ENCODE peak calls at places on chromosomes 4 and X, in seven cellular contexts. W, L, H, B, T, Y and V are unnamed samples.

GRCh38 chrX:11724122-11725017 is 33.7 kb upstream of the MSL3 start:
- DNase-seq in B (peak), Y (no peak), T (no peak), L (peak), W (peak), H (no peak), V (no peak)

GRCh38 chrX:10165580-10166247 is 8.9 kb downstream of the CLCN4 start:
- DNase-seq in B (no peak), T (no peak), Y (no peak), H (no peak), W (peak), L (no peak), V (no peak)

GRCh38 chr4:103272174-103272573 is 74.0 kb upstream of the CENPE start:
- DNase-seq in H (no peak), B (no peak), Y (no peak), L (no peak), W (no peak), T (no peak), V (no peak)

GRCh38 chrX:51694254-51694653 is 11.6 kb upstream of the CENPVL2 start:
- DNase-seq in T (peak), H (no peak), L (no peak), B (no peak), W (no peak), Y (no peak), V (no peak)

GRCh38 chrX:140715787-140716186 is 6.2 kb downstream of the LINC00632 start:
- DNase-seq in H (no peak), Y (no peak), L (no peak), T (no peak), B (no peak), W (peak), V (no peak)

GRCh38 chr4:156941940-156942548 is 29.6 kb downstream of the PDGFC start:
- DNase-seq in B (peak), W (peak), L (no peak), Y (no peak), T (no peak), H (no peak), V (peak)

GRCh38 chr4:2298548-2298991 is 36.7 kb upstream of the MXD4 start:
- DNase-seq in L (peak), W (no peak), H (no peak), Y (no peak), T (no peak), B (no peak), V (peak)

GRCh38 chrX:40449396-40449795 is 131.4 kb upstream of the ATP6AP2 start:
- DNase-seq in Y (no peak), T (no peak), L (no peak), H (no peak), B (peak), W (no peak), V (no peak)

GRCh38 chrX:13223868-13224555 is 95.8 kb downstream of the ATXN3L start:
- DNase-seq in H (no peak), Y (no peak), B (no peak), T (no peak), L (peak), W (peak), V (no peak)

GRCh38 chr4:33470805-33471204 is 2750.6 kb downstream of the PCDH7 start:
- DNase-seq in H (no peak), T (no peak), Y (no peak), W (no peak), B (no peak), L (no peak), V (no peak)

GRCh38 chr4:3111461-3111860 is 37.0 kb downstream of the HTT start:
- DNase-seq in Y (no peak), T (no peak), H (no peak), W (peak), L (no peak), B (peak), V (no peak)

GRCh38 chr4:1045595-1046201 is 34.3 kb downstream of the FGFRL1 start:
- DNase-seq in L (no peak), W (no peak), B (no peak), T (no peak), Y (no peak), H (no peak), V (peak)

GRCh38 chr4:138959421-138959820 is 56.2 kb upstream of the NOCT start:
- DNase-seq in H (no peak), B (no peak), W (peak), L (no peak), T (no peak), Y (no peak), V (no peak)

GRCh38 chr4:39118034-39118658 is 56.1 kb downstream of the KLHL5 start:
- DNase-seq in B (no peak), Y (no peak), L (no peak), T (no peak), H (no peak), W (peak), V (no peak)

GRCh38 chr4:24475756-24476155 is 108.6 kb downstream of the DHX15 start:
- DNase-seq in L (no peak), H (no peak), B (no peak), T (no peak), W (no peak), Y (no peak), V (no peak)

GRCh38 chr4:15805583-15806517 is 27.7 kb downstream of the CD38 start:
- DNase-seq in L (peak), B (peak), W (peak), T (no peak), H (no peak), Y (peak), V (no peak)

GRCh38 chr4:105808459-105809041 is 86.7 kb upstream of the NPNT start:
- DNase-seq in H (no peak), W (peak), B (no peak), L (peak), T (no peak), Y (no peak), V (peak)

GRCh38 chr4:77193511-77194236 is 36.7 kb downstream of the CCNG2 start:
- DNase-seq in W (no peak), Y (no peak), B (no peak), H (peak), L (no peak), T (peak), V (peak)